ENCODE peak calls at places on chromosomes 1 and 21, in four cellular contexts. F is cardiac muscle cell, S is breast epithelium, G is heart left ventricle. L is an unnamed sample. For H3K36me3, the result is how much of the 10 kb centered on the place peaks cover.

GRCh38 chr1:88519156-88519555 is 164.9 kb upstream of the PKN2 start:
- DNase-seq in F (no peak), S (no peak), G (no peak), L (no peak)

GRCh38 chr1:25450894-25451293 is 20.2 kb downstream of the MACO1 start:
- DNase-seq in F (no peak), S (no peak), G (no peak), L (no peak)

GRCh38 chr1:60850084-60850483 is 232.3 kb upstream of the NFIA start:
- DNase-seq in F (no peak), S (no peak), G (no peak), L (no peak)

GRCh38 chr1:212916395-212917133 is 33.8 kb upstream of the VASH2 start:
- DNase-seq in F (peak), S (no peak), G (peak), L (peak)

GRCh38 chr1:93607814-93608187 is 73.8 kb downstream of the BCAR3 start:
- DNase-seq in F (no peak), S (no peak), G (no peak), L (peak)

GRCh38 chr1:52008074-52008809 is 17.7 kb upstream of the RAB3B start:
- DNase-seq in F (no peak), S (no peak), G (no peak), L (no peak)

GRCh38 chr1:43861337-43861736 is 72.3 kb upstream of the ARTN start:
- DNase-seq in F (peak), S (peak), G (no peak), L (no peak)

GRCh38 chr1:6001992-6002576 is 9.9 kb upstream of the NPHP4 start:
- DNase-seq in F (no peak), S (no peak), G (no peak), L (no peak)

GRCh38 chr1:43441166-43441893 is 12.4 kb downstream of the HYI start:
- DNase-seq in F (no peak), S (no peak), G (peak), L (no peak)

GRCh38 chr1:247576514-247576913 is 11.6 kb upstream of the OR2G2 start:
- DNase-seq in F (no peak), S (no peak), G (no peak), L (no peak)

GRCh38 chr21:15732290-15732995 is 2.7 kb downstream of the USP25 start:
- DNase-seq in F (peak), S (no peak), G (no peak), L (peak)

GRCh38 chr21:27561116-27561515 is 594.2 kb upstream of the ADAMTS5 start:
- DNase-seq in F (no peak), S (no peak), G (no peak), L (no peak)

GRCh38 chr1:96562094-96562493 is 159.5 kb upstream of the PTBP2 start:
- DNase-seq in F (no peak), S (no peak), G (no peak), L (no peak)

GRCh38 chr1:209241481-209241880 is 342.0 kb upstream of the CAMK1G start:
- DNase-seq in F (peak), S (no peak), G (no peak), L (no peak)

GRCh38 chr1:89254658-89255287 is 17.9 kb downstream of the GBP5 start:
- DNase-seq in F (peak), S (no peak), G (no peak), L (no peak)

GRCh38 chr1:111621050-111621449 is 1.5 kb downstream of the RAP1A start:
- DNase-seq in F (peak), S (no peak), G (no peak), L (no peak)

GRCh38 chr1:156086256-156086662 is 4.0 kb upstream of the MEX3A start:
- DNase-seq in F (peak), S (peak), G (no peak), L (no peak)

GRCh38 chr21:41907496-41908258 is 28.5 kb upstream of the PRDM15 start:
- DNase-seq in F (no peak), S (no peak), G (no peak), L (no peak)
- H3K36me3 ChIP-seq in F (under half), S (under half), G (half or more), L (under half)

DNA sequence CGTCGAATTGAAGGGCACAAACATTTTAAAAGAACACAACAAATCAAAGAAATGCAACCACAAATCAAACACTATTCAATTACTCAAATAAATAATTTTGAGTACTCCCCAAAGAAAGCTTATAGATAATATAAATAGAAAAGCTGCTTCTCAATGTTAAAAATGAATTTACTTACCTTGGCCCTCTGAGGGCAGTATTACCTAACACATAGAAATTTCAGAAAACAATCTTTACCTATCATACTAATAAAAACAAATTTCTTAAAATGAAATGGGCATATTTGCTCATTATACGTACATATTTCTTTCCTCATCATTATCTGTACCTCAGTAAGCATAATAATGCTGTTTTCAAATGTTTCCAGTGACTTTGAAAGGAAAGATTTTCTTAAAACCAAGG is 141.8 kb downstream of the AKT3 start:
- DNase-seq in F (peak), S (no peak), G (no peak), L (no peak)
- TF ChIP-seq CTCF in F (peak), S (no peak), G (peak), L (no peak)

DNA sequence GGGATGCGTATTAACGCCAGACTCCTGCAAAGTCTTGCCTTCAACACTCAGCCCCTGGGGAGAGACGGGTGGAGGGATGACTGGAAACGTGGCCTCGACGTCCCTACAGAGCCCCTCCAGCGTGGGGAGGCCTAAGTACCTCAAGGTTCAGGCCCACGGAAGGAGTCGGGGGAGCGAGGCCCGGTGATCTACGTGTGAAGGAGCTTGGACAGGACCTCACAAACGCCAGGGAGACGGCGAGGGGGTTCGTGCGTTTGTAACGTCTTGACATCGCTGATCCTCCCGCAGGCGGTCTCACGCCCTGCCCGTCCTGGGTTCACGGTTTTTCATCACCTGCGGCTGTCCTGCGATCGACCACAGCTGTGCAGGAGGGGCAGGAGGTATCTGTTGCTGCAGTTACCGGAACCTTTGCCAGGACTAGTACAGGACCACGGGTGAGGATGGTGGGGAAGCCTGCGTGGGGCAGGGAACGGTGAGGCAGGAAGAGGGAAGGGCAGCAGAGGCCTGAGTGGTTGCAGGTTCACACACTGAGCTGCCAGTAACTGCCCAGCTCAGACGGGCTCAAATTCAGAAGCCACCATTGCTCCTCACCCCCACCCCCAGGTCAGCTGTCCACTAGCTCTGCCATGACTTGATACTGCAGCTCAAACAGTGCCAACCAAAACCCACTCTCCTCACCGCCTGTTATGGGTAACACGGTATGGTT is 888 bp upstream of the CCNL2 start:
- DNase-seq in F (peak), S (no peak), G (no peak), L (no peak)
- H3K36me3 ChIP-seq in F (under half), S (under half), G (half or more), L (under half)

GRCh38 chr1:10785855-10786638 is 10.4 kb downstream of the CASZ1 start:
- DNase-seq in F (no peak), S (no peak), G (no peak), L (no peak)

GRCh38 chr1:10789392-10790154 is 6.9 kb downstream of the CASZ1 start:
- DNase-seq in F (no peak), S (no peak), G (no peak), L (no peak)

GRCh38 chr1:10790155-10790707 is 6.2 kb downstream of the CASZ1 start:
- DNase-seq in F (no peak), S (no peak), G (no peak), L (no peak)

GRCh38 chr1:10787274-10787673 is 9.2 kb downstream of the CASZ1 start:
- DNase-seq in F (no peak), S (no peak), G (no peak), L (no peak)

DNA sequence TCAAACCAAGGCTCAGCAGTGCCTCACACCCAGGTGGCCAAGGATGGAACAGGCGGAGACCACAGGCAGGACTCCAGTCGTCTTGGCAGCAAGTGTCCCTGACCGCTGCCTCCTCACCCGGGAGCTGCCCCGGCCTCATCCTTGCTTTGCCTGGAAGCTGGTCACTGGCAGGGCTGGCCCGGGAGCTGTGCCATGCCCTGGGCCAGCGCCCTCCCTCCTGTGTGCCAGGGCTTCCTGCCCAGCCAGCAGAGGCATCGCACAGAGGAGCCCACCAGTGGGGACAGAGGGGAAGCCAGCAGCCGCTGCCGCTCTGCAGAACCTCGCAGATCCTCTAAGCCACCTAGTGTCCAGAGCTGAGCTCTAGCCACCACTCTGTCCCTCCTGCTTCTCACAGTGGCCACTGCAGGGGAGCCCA is 7.8 kb downstream of the CASZ1 start:
- DNase-seq in F (no peak), S (no peak), G (peak), L (no peak)
- TF ChIP-seq CTCF in F (peak), S (no peak), G (peak), L (no peak)

DNA sequence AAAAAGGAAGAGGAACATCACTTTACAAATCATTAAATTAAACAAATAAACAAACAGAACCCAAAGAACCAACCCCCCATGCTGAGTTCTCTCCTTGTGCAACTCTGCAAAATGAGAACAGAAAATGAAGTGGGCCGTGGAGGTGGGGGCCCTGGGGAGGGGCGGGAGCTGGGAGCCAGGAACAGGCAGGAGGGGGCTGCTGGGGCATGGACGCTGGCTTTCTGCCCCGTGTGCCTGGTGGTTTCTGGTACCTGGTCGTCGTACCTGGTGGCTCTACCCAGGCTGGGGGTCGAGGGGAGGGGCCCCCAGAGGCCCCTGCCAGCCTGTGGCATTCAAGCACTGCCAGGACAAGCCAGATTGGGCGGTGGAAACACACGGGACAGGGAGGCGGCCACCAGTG is 10.8 kb downstream of the GPR37L1 start:
- DNase-seq in F (no peak), S (no peak), G (no peak), L (no peak)
- H3K36me3 ChIP-seq in F (under half), S (under half), G (half or more), L (under half)

DNA sequence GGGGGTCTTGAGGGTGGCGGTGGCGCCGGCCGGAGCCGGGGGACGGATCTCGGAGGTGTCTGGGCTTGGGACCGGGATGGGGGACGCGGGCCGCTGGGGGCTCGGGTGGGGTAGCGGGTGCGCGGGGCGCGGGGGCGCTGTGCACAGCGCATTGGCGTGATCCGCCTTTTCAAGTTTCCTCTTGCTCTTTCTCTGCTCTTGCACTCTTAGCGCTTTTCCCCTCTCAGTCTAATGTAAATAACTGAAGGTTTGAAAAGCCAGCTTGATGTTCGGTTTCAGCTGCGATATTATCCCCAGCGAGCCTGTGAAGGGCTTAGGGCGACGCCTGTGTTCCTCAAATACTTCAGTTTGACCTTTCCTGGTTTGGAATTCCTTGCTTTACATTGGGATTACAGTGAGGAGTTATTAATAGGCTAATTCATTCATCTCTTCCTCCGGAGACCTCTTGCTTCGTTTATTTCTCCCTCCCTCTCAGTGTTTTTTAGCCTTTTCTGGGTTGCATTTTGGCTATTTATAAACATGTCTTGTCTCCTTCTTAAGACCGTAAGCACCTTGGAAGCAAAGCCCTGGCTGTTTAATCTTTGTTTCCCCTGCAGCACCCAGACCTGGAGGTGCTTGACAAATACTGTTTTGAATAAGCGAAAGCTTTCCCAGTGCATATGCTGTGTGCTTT is 673 bp downstream of the RAB4A start:
- DNase-seq in F (peak), S (no peak), G (no peak), L (no peak)
- TF ChIP-seq CTCF in F (peak), S (no peak), G (no peak), L (peak)

GRCh38 chr1:190170321-190170720 is 307.3 kb downstream of the BRINP3 start:
- DNase-seq in F (no peak), S (no peak), G (no peak), L (no peak)

GRCh38 chr1:190169311-190170067 is 308.2 kb downstream of the BRINP3 start:
- DNase-seq in F (peak), S (no peak), G (no peak), L (no peak)

GRCh38 chr1:190168893-190169292 is 308.8 kb downstream of the BRINP3 start:
- DNase-seq in F (no peak), S (no peak), G (no peak), L (no peak)

GRCh38 chr1:190172636-190173410 is 304.8 kb downstream of the BRINP3 start:
- DNase-seq in F (peak), S (no peak), G (no peak), L (no peak)

GRCh38 chr1:190168116-190168515 is 309.5 kb downstream of the BRINP3 start:
- DNase-seq in F (peak), S (no peak), G (no peak), L (no peak)
- H3K36me3 ChIP-seq in F (under half), S (under half), G (under half), L (under half)

L was measured in GM06990.